ENCODE peak calls at places on chromosomes 16 and 17, in five cellular contexts. One of them, this sample, is unnamed.

GRCh38 chr17:14004927-14005630 is 64.2 kb upstream of the COX10 start:
- DNase-seq in HCT116: peak
- DNase-seq in NT2/D1: no peak
- DNase-seq in K562: no peak
- DNase-seq in H1: no peak
- DNase-seq in this sample: no peak

GRCh38 chr17:43211480-43212402 is at the start of gene TMEM106A:
- DNase-seq in HCT116: peak
- DNase-seq in NT2/D1: peak
- DNase-seq in K562: no peak
- DNase-seq in H1: peak
- DNase-seq in this sample: no peak

GRCh38 chr17:38672788-38673713 is 1.7 kb downstream of the EPOP start:
- DNase-seq in HCT116: no peak
- DNase-seq in NT2/D1: no peak
- DNase-seq in K562: no peak
- DNase-seq in H1: no peak
- DNase-seq in this sample: no peak

GRCh38 chr16:2151188-2152091 is 3.0 kb downstream of the RAB26 start:
- DNase-seq in HCT116: no peak
- DNase-seq in NT2/D1: no peak
- DNase-seq in K562: peak
- DNase-seq in H1: no peak
- DNase-seq in this sample: no peak

GRCh38 chr17:74408262-74408661 is 23.6 kb upstream of the GPRC5C start:
- DNase-seq in HCT116: no peak
- DNase-seq in NT2/D1: no peak
- DNase-seq in K562: peak
- DNase-seq in H1: no peak
- DNase-seq in this sample: no peak

GRCh38 chr17:48472485-48473281 is 42.7 kb upstream of the SKAP1 start:
- DNase-seq in HCT116: peak
- DNase-seq in NT2/D1: no peak
- DNase-seq in K562: no peak
- DNase-seq in H1: no peak
- DNase-seq in this sample: no peak

GRCh38 chr16:56281256-56281805 is 90.0 kb downstream of the GNAO1 start:
- DNase-seq in HCT116: no peak
- DNase-seq in NT2/D1: peak
- DNase-seq in K562: peak
- DNase-seq in H1: peak
- DNase-seq in this sample: peak

GRCh38 chr17:691423-691822 is 23.2 kb downstream of the VPS53 start:
- DNase-seq in HCT116: no peak
- DNase-seq in NT2/D1: no peak
- DNase-seq in K562: no peak
- DNase-seq in H1: no peak
- DNase-seq in this sample: no peak

GRCh38 chr16:29023279-29024278 is 38.7 kb downstream of the LAT start:
- DNase-seq in HCT116: no peak
- DNase-seq in NT2/D1: no peak
- DNase-seq in K562: no peak
- DNase-seq in H1: no peak
- DNase-seq in this sample: no peak

GRCh38 chr17:49997773-49998703 is 3.0 kb upstream of the DLX3 start:
- DNase-seq in HCT116: peak
- DNase-seq in NT2/D1: peak
- DNase-seq in K562: peak
- DNase-seq in H1: peak
- DNase-seq in this sample: peak

GRCh38 chr16:1278456-1278855 is 22.6 kb downstream of the TPSD1 start:
- DNase-seq in HCT116: no peak
- DNase-seq in NT2/D1: no peak
- DNase-seq in K562: no peak
- DNase-seq in H1: no peak
- DNase-seq in this sample: no peak

GRCh38 chr17:42937712-42938596 is 26.3 kb downstream of the AARSD1 start:
- DNase-seq in HCT116: peak
- DNase-seq in NT2/D1: peak
- DNase-seq in K562: peak
- DNase-seq in H1: peak
- DNase-seq in this sample: peak

GRCh38 chr16:24686678-24687077 is 42.8 kb upstream of the TNRC6A start:
- DNase-seq in HCT116: no peak
- DNase-seq in NT2/D1: no peak
- DNase-seq in K562: no peak
- DNase-seq in H1: no peak
- DNase-seq in this sample: no peak

GRCh38 chr16:88505405-88506082 is 52.5 kb downstream of the ZFPM1 start:
- DNase-seq in HCT116: peak
- DNase-seq in NT2/D1: peak
- DNase-seq in K562: no peak
- DNase-seq in H1: no peak
- DNase-seq in this sample: peak

GRCh38 chr17:81066072-81066471 is 31.1 kb downstream of the BAIAP2 start:
- DNase-seq in HCT116: no peak
- DNase-seq in NT2/D1: no peak
- DNase-seq in K562: no peak
- DNase-seq in H1: no peak
- DNase-seq in this sample: no peak

GRCh38 chr17:3659541-3660111 is 8.8 kb downstream of the TAX1BP3 start:
- DNase-seq in HCT116: no peak
- DNase-seq in NT2/D1: no peak
- DNase-seq in K562: no peak
- DNase-seq in H1: no peak
- DNase-seq in this sample: no peak

GRCh38 chr16:6684076-6684673 is 648.5 kb upstream of the RBFOX1 start:
- DNase-seq in HCT116: no peak
- DNase-seq in NT2/D1: peak
- DNase-seq in K562: peak
- DNase-seq in H1: no peak
- DNase-seq in this sample: peak

GRCh38 chr17:43810823-43811222 is 22.1 kb downstream of the MPP3 start:
- DNase-seq in HCT116: no peak
- DNase-seq in NT2/D1: no peak
- DNase-seq in K562: no peak
- DNase-seq in H1: no peak
- DNase-seq in this sample: no peak

GRCh38 chr16:67063008-67063407 is 34.1 kb downstream of the CBFB start:
- DNase-seq in HCT116: no peak
- DNase-seq in NT2/D1: no peak
- DNase-seq in K562: no peak
- DNase-seq in H1: no peak
- DNase-seq in this sample: no peak

GRCh38 chr17:27530791-27531391 is 74.6 kb downstream of the KSR1 start:
- DNase-seq in HCT116: no peak
- DNase-seq in NT2/D1: no peak
- DNase-seq in K562: no peak
- DNase-seq in H1: no peak
- DNase-seq in this sample: no peak

GRCh38 chr16:65071371-65072311 is 50.2 kb downstream of the CDH11 start:
- DNase-seq in HCT116: no peak
- DNase-seq in NT2/D1: no peak
- DNase-seq in K562: no peak
- DNase-seq in H1: no peak
- DNase-seq in this sample: no peak
- TF ChIP-seq YY1 in HCT116: no peak
- TF ChIP-seq YY1 in NT2/D1: no peak
- TF ChIP-seq YY1 in K562: no peak
- TF ChIP-seq YY1 in H1: no peak
- TF ChIP-seq YY1 in this sample: no peak

DNA sequence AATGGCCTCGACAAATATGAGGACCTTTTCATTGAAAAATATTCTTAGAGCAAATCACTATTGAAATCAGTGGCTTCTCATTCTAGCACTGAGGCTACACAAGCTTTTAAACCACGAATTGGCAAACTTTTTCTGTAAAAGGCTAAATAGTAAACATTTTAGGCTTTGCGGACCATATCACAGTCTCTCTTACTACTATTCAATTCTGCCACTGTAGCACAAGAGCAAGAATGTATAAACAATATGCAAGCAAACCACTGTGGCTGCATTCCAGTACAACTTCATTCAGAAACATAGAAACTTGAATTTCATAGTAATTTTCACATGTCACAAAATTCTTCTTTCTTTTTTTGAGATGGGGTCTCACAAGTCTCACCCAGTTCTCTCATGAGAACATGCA is 49.1 kb downstream of the PHLPP2 start:
- DNase-seq in HCT116: no peak
- DNase-seq in NT2/D1: no peak
- DNase-seq in K562: no peak
- DNase-seq in H1: no peak
- DNase-seq in this sample: no peak
- TF ChIP-seq YY1 in HCT116: no peak
- TF ChIP-seq YY1 in NT2/D1: no peak
- TF ChIP-seq YY1 in K562: no peak
- TF ChIP-seq YY1 in H1: no peak
- TF ChIP-seq YY1 in this sample: no peak

DNA sequence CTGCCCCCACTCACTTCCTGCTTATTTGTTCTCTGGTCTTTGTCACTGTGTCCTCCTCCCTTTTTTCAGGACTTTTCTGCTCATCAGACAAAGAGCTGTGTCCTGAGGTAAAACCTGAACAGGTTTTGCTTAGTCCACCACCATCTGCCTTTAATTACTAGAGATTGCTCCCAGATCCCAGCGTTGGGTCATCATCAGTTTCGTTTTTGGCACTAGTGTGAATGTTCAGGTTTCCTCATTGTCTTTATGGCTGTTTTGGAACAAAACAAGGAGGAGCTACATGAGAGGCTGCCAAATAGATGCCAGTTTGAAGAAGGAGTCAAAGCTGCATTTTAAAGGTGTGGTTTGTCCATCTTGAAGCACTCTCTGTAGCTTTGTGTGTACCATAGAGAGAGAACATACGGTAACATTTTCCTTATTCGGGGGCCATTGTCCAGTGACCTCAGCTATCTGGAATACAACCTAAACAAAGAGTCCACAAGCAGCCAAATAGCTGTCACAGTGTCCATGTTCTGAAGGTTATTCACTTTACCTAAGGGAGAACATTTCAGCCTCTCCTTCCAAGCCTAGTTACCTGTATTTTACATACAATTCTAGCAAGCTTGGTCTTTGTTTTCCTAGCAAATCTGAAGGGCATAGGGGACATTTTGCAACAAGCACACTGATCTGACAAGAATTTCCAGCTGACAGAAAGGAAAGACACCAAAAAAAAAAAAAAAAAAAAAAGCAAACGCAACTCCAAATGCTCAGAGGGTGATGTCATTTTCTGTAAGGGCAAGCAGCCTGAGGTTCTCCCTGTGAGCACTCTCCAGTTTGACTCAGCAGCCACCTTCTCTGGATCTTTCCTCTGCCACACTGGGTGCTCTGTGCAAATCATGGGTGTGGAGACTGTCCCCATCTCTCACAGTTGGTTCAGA is 196.1 kb downstream of the NTN1 start:
- DNase-seq in HCT116: no peak
- DNase-seq in NT2/D1: no peak
- DNase-seq in K562: no peak
- DNase-seq in H1: no peak
- DNase-seq in this sample: peak
- TF ChIP-seq YY1 in HCT116: no peak
- TF ChIP-seq YY1 in NT2/D1: no peak
- TF ChIP-seq YY1 in K562: no peak
- TF ChIP-seq YY1 in H1: no peak
- TF ChIP-seq YY1 in this sample: no peak

DNA sequence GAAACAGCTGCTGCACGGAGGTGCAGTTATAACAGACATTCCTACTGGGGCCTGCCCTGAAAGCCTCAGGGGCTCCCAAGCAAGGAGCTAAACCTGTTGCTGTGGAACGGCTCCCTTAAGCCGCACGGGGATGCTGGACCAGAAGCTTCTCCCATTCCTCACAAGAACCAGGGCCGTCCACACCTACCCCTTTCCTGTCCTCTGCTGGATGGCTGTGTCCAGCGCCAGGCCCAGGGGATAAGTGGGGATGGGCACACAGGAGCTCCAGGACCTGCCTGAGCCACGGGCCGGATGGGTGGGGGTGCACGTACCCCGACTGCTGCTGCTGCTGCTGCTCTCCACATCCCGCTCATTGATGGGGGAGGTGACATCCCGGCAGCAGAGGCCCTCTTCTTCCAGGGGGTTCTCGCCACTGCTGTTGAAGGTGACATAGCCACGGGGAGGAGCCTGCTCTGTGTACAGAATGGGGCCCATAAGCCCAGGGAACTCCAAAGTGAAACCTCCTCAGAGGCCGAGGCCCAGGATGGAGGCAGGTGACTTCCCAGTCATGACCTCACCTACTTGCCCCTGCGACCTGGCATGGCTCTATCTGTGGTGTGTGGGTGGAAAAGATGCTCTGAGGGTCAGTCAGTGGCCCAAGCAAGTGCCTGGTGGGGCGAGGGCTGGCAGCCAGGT is 8.6 kb downstream of the NUDT16L1 start:
- DNase-seq in HCT116: no peak
- DNase-seq in NT2/D1: no peak
- DNase-seq in K562: no peak
- DNase-seq in H1: no peak
- DNase-seq in this sample: no peak
- TF ChIP-seq YY1 in HCT116: no peak
- TF ChIP-seq YY1 in NT2/D1: no peak
- TF ChIP-seq YY1 in K562: no peak
- TF ChIP-seq YY1 in H1: no peak
- TF ChIP-seq YY1 in this sample: no peak

DNA sequence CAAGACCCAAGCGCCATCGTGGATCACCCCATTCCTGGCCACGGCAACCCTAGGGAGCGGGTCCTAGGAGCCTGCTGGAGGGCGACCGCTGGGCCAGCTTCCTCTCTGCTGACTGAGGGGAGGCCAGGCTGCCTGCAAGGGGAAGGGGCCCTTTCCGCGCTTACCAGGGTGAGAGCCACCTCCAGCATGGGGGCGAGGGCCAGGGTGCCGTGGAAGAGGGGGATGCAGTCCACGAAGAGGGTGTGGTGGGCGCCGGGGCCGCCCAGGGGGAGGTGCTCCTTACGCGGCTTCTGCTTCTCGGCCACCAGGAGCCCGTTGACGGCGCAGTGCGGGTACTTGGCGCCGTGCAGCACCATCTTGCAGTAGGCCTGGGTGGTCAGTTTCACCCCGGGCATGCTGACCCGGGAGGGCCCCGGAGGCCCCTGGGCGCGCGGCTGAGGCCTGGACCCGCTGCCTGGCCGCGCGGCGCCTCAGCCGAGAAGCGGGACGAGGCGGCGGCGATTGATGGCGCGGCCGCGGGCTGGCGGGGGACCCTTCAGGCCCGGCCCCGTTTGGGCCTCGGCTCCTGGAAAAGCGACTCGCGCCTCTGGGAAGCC is 345 bp downstream of the EMC8 start:
- DNase-seq in HCT116: no peak
- DNase-seq in NT2/D1: no peak
- DNase-seq in K562: peak
- DNase-seq in H1: no peak
- DNase-seq in this sample: peak
- TF ChIP-seq YY1 in HCT116: no peak
- TF ChIP-seq YY1 in NT2/D1: no peak
- TF ChIP-seq YY1 in K562: peak
- TF ChIP-seq YY1 in H1: no peak
- TF ChIP-seq YY1 in this sample: no peak

GRCh38 chr16:49811630-49812334 is 44.1 kb downstream of the ZNF423 start:
- DNase-seq in HCT116: no peak
- DNase-seq in NT2/D1: no peak
- DNase-seq in K562: no peak
- DNase-seq in H1: no peak
- DNase-seq in this sample: peak
- TF ChIP-seq YY1 in HCT116: no peak
- TF ChIP-seq YY1 in NT2/D1: no peak
- TF ChIP-seq YY1 in K562: no peak
- TF ChIP-seq YY1 in H1: no peak
- TF ChIP-seq YY1 in this sample: no peak

GRCh38 chr16:19718624-19718965 is 524 bp downstream of the IQCK start:
- DNase-seq in HCT116: no peak
- DNase-seq in NT2/D1: no peak
- DNase-seq in K562: peak
- DNase-seq in H1: no peak
- DNase-seq in this sample: no peak
- TF ChIP-seq YY1 in HCT116: no peak
- TF ChIP-seq YY1 in NT2/D1: no peak
- TF ChIP-seq YY1 in K562: no peak
- TF ChIP-seq YY1 in H1: no peak
- TF ChIP-seq YY1 in this sample: no peak